ENCODE peak calls at places on chromosomes 2 and 18, in ten cellular contexts. W is A549; G is activated T-cell treated with anti-CD3 and anti-CD28 coated beads, Interleukin-2, amount 50 U/mL, for 1 hour; X is AG09309; M is fibroblast of mammary gland; S is HT1080; J is effector memory CD8-positive, alpha-beta T cell; Z is NCI-H2227 treated with DMSO at 0.1 percent for 48 hours; Y is heart right ventricle; H is type B pancreatic cell. P is an unnamed sample.

GRCh38 chr2:3974765-3975164 is 271.4 kb downstream of the DCDC2C start:
- DNase-seq in W (no peak), G (no peak), X (no peak), M (no peak), S (no peak), J (no peak), Z (no peak), Y (no peak), H (no peak), P (no peak)

GRCh38 chr2:134361648-134362047 is 107.8 kb downstream of the MGAT5 start:
- DNase-seq in W (no peak), G (no peak), X (no peak), M (no peak), S (no peak), J (no peak), Z (peak), Y (no peak), H (no peak), P (no peak)

GRCh38 chr2:71934595-71935263 is 212.9 kb downstream of the CYP26B1 start:
- DNase-seq in W (peak), G (no peak), X (peak), M (peak), S (no peak), J (no peak), Z (no peak), Y (no peak), H (peak), P (peak)

GRCh38 chr2:197838589-197838988 is 34.2 kb downstream of the PLCL1 start:
- DNase-seq in W (no peak), G (no peak), X (no peak), M (peak), S (no peak), J (no peak), Z (no peak), Y (no peak), H (no peak), P (no peak)

GRCh38 chr2:1571477-1572417 is 158.5 kb downstream of the TPO start:
- DNase-seq in W (no peak), G (no peak), X (no peak), M (no peak), S (no peak), J (no peak), Z (no peak), Y (no peak), H (no peak), P (no peak)

GRCh38 chr2:173997779-173998178 is 32.6 kb upstream of the SP3 start:
- DNase-seq in W (no peak), G (no peak), X (no peak), M (peak), S (no peak), J (no peak), Z (no peak), Y (no peak), H (no peak), P (no peak)

GRCh38 chr2:174527101-174527721 is 40.4 kb upstream of the GPR155 start:
- DNase-seq in W (no peak), G (no peak), X (no peak), M (no peak), S (no peak), J (no peak), Z (no peak), Y (no peak), H (no peak), P (no peak)

GRCh38 chr2:132670961-132671781 is 1.2 kb upstream of the LYPD1 start:
- DNase-seq in W (peak), G (no peak), X (peak), M (peak), S (peak), J (no peak), Z (peak), Y (no peak), H (peak), P (no peak)

GRCh38 chr2:98478861-98479770 is 34.5 kb downstream of the INPP4A start:
- DNase-seq in W (no peak), G (peak), X (no peak), M (no peak), S (no peak), J (no peak), Z (no peak), Y (no peak), H (no peak), P (no peak)

GRCh38 chr2:215171826-215172225 is 33.4 kb upstream of the ABCA12 start:
- DNase-seq in W (no peak), G (no peak), X (no peak), M (no peak), S (no peak), J (no peak), Z (no peak), Y (no peak), H (no peak), P (no peak)

GRCh38 chr2:28263690-28264089 is 129.0 kb upstream of the FOSL2 start:
- DNase-seq in W (no peak), G (no peak), X (no peak), M (no peak), S (no peak), J (no peak), Z (no peak), Y (no peak), H (no peak), P (no peak)

GRCh38 chr2:229674830-229675530 is 39.4 kb downstream of the DNER start:
- DNase-seq in W (no peak), G (no peak), X (no peak), M (no peak), S (no peak), J (no peak), Z (no peak), Y (no peak), H (no peak), P (no peak)

GRCh38 chr2:208174144-208174543 is 10.8 kb upstream of the CRYGA start:
- DNase-seq in W (no peak), G (no peak), X (no peak), M (no peak), S (no peak), J (no peak), Z (no peak), Y (no peak), H (no peak), P (no peak)

GRCh38 chr2:10817413-10817812 is 4.8 kb upstream of the PDIA6 start:
- DNase-seq in W (no peak), G (no peak), X (no peak), M (no peak), S (no peak), J (no peak), Z (no peak), Y (no peak), H (no peak), P (no peak)

GRCh38 chr18:58319719-58320118 is 275.7 kb downstream of the NEDD4L start:
- DNase-seq in W (no peak), G (no peak), X (no peak), M (no peak), S (no peak), J (no peak), Z (no peak), Y (no peak), H (no peak), P (no peak)

GRCh38 chr2:182504903-182505302 is 78.1 kb upstream of the PDE1A start:
- DNase-seq in W (no peak), G (no peak), X (peak), M (peak), S (peak), J (no peak), Z (no peak), Y (peak), H (no peak), P (no peak)

GRCh38 chr2:228039752-228040534 is 141.5 kb downstream of the SPHKAP start:
- DNase-seq in W (peak), G (no peak), X (no peak), M (peak), S (no peak), J (no peak), Z (no peak), Y (no peak), H (no peak), P (no peak)

GRCh38 chr2:117960231-117960630 is 53.6 kb downstream of the CCDC93 start:
- DNase-seq in W (no peak), G (no peak), X (no peak), M (peak), S (no peak), J (no peak), Z (no peak), Y (no peak), H (no peak), P (no peak)

GRCh38 chr2:109215866-109216265 is 86.9 kb downstream of the SH3RF3 start:
- DNase-seq in W (no peak), G (no peak), X (no peak), M (no peak), S (no peak), J (no peak), Z (no peak), Y (no peak), H (peak), P (no peak)

GRCh38 chr18:74896390-74896991 is 298.8 kb downstream of the ZNF407 start:
- DNase-seq in W (peak), G (peak), X (no peak), M (peak), S (peak), J (peak), Z (peak), Y (peak), H (no peak), P (no peak)

GRCh38 chr2:203869610-203870042 is 2.1 kb downstream of the CTLA4 start:
- DNase-seq in W (no peak), G (peak), X (no peak), M (no peak), S (no peak), J (peak), Z (no peak), Y (no peak), H (no peak), P (no peak)

GRCh38 chr2:109185801-109186570 is 57.0 kb downstream of the SH3RF3 start:
- DNase-seq in W (no peak), G (no peak), X (no peak), M (peak), S (no peak), J (no peak), Z (no peak), Y (peak), H (no peak), P (no peak)

GRCh38 chr18:77632738-77633137 is 383.1 kb downstream of the GALR1 start:
- DNase-seq in W (no peak), G (no peak), X (no peak), M (no peak), S (no peak), J (no peak), Z (no peak), Y (no peak), H (no peak), P (no peak)

GRCh38 chr2:28901841-28902240 is 7.4 kb downstream of the WDR43 start:
- DNase-seq in W (no peak), G (no peak), X (no peak), M (peak), S (no peak), J (no peak), Z (no peak), Y (no peak), H (no peak), P (no peak)

GRCh38 chr2:60441791-60442190 is 111.7 kb downstream of the BCL11A start:
- DNase-seq in W (no peak), G (no peak), X (no peak), M (no peak), S (no peak), J (no peak), Z (no peak), Y (no peak), H (no peak), P (no peak)

GRCh38 chr2:8413589-8414135 is 268.2 kb upstream of the ID2 start:
- DNase-seq in W (peak), G (no peak), X (peak), M (no peak), S (no peak), J (no peak), Z (no peak), Y (no peak), H (no peak), P (no peak)

GRCh38 chr2:1588994-1589611 is 155.2 kb downstream of the PXDN start:
- DNase-seq in W (no peak), G (no peak), X (no peak), M (no peak), S (peak), J (no peak), Z (no peak), Y (no peak), H (no peak), P (no peak)

GRCh38 chr2:138244400-138245001 is 257.1 kb upstream of the SPOPL start:
- DNase-seq in W (peak), G (no peak), X (no peak), M (peak), S (peak), J (no peak), Z (no peak), Y (no peak), H (no peak), P (no peak)

GRCh38 chr2:14756981-14757657 is 124.6 kb downstream of the LRATD1 start:
- DNase-seq in W (peak), G (no peak), X (peak), M (peak), S (peak), J (no peak), Z (no peak), Y (no peak), H (no peak), P (no peak)

GRCh38 chr2:241801611-241802420 is 7.2 kb upstream of the NEU4 start:
- DNase-seq in W (no peak), G (no peak), X (no peak), M (no peak), S (no peak), J (no peak), Z (no peak), Y (no peak), H (no peak), P (no peak)

GRCh38 chr2:237291138-237291792 is 122.7 kb downstream of the COL6A3 start:
- DNase-seq in W (peak), G (peak), X (peak), M (peak), S (peak), J (no peak), Z (peak), Y (peak), H (peak), P (peak)

GRCh38 chr2:44793322-44793870 is 148.1 kb upstream of the SIX3 start:
- DNase-seq in W (peak), G (no peak), X (no peak), M (peak), S (peak), J (no peak), Z (no peak), Y (no peak), H (no peak), P (no peak)

GRCh38 chr2:202608142-202608852 is 26.5 kb upstream of the FAM117B start:
- DNase-seq in W (no peak), G (no peak), X (no peak), M (no peak), S (no peak), J (no peak), Z (no peak), Y (no peak), H (no peak), P (no peak)

GRCh38 chr2:16209799-16210198 is 269.4 kb downstream of the MYCN start:
- DNase-seq in W (no peak), G (no peak), X (no peak), M (no peak), S (no peak), J (no peak), Z (no peak), Y (no peak), H (no peak), P (no peak)

GRCh38 chr2:177265834-177266817 is 1.6 kb upstream of the NFE2L2 start:
- DNase-seq in W (peak), G (no peak), X (no peak), M (no peak), S (no peak), J (no peak), Z (peak), Y (no peak), H (no peak), P (no peak)

GRCh38 chr18:47758000-47758399 is 172.5 kb downstream of the SMAD2 start:
- DNase-seq in W (no peak), G (no peak), X (no peak), M (peak), S (no peak), J (no peak), Z (no peak), Y (no peak), H (no peak), P (no peak)

GRCh38 chr2:56729212-56729611 is 545.4 kb downstream of the CCDC85A start:
- DNase-seq in W (no peak), G (no peak), X (peak), M (peak), S (no peak), J (no peak), Z (no peak), Y (no peak), H (no peak), P (no peak)

GRCh38 chr2:158761626-158762025 is 33.5 kb upstream of the DAPL1 start:
- DNase-seq in W (no peak), G (no peak), X (no peak), M (peak), S (peak), J (no peak), Z (no peak), Y (no peak), H (no peak), P (no peak)